ENCODE peak calls at places on chromosome 10, in five cellular contexts. One of them, this sample, is unnamed.

GRCh38 chr10:119350529-119351001 is 143.2 kb downstream of the GRK5 start:
- DNase-seq in IMR-90: peak; percentile 49
- DNase-seq in uterus: no peak
- DNase-seq in A549: no peak
- DNase-seq in ovary: no peak
- DNase-seq in this sample: no peak

GRCh38 chr10:103553743-103554487 is 60.4 kb downstream of the NEURL1 start:
- DNase-seq in uterus: no peak
- DNase-seq in ovary: no peak
- DNase-seq in A549: no peak
- DNase-seq in IMR-90: no peak
- DNase-seq in this sample: peak; percentile 38

GRCh38 chr10:63718006-63718405 is 196.8 kb downstream of the REEP3 start:
- DNase-seq in A549: no peak
- DNase-seq in IMR-90: no peak
- DNase-seq in ovary: no peak
- DNase-seq in uterus: no peak
- DNase-seq in this sample: no peak

GRCh38 chr10:58740620-58741369 is 228.1 kb downstream of the BICC1 start:
- DNase-seq in ovary: no peak
- DNase-seq in IMR-90: no peak
- DNase-seq in uterus: no peak
- DNase-seq in A549: no peak
- DNase-seq in this sample: no peak

GRCh38 chr10:124999433-125000365 is 57.8 kb downstream of the ZRANB1 start:
- DNase-seq in A549: no peak
- DNase-seq in IMR-90: peak; percentile 92
- DNase-seq in ovary: peak; percentile 82
- DNase-seq in uterus: peak; percentile 58
- DNase-seq in this sample: peak; percentile 60

GRCh38 chr10:86773486-86773885 is 17.1 kb downstream of the BMPR1A start:
- DNase-seq in A549: no peak
- DNase-seq in ovary: no peak
- DNase-seq in IMR-90: peak; percentile 71
- DNase-seq in uterus: no peak
- DNase-seq in this sample: no peak

GRCh38 chr10:73860050-73860491 is 14.3 kb downstream of the CAMK2G start:
- DNase-seq in IMR-90: no peak
- DNase-seq in A549: no peak
- DNase-seq in uterus: no peak
- DNase-seq in ovary: no peak
- DNase-seq in this sample: no peak

GRCh38 chr10:129949411-129950335 is 14.4 kb downstream of the EBF3 start:
- DNase-seq in uterus: peak; percentile 22
- DNase-seq in ovary: no peak
- DNase-seq in A549: no peak
- DNase-seq in IMR-90: peak; percentile 26
- DNase-seq in this sample: peak; percentile 59

GRCh38 chr10:63169624-63170023 is 36.5 kb downstream of the NRBF2 start:
- DNase-seq in IMR-90: no peak
- DNase-seq in uterus: no peak
- DNase-seq in ovary: no peak
- DNase-seq in A549: no peak
- DNase-seq in this sample: no peak

GRCh38 chr10:101817542-101818118 is 614 bp downstream of the OGA start:
- DNase-seq in uterus: peak; percentile 86
- DNase-seq in ovary: peak; percentile 89
- DNase-seq in IMR-90: peak; percentile 95
- DNase-seq in A549: peak; percentile 91
- DNase-seq in this sample: peak; percentile 93
- TF ChIP-seq POLR2A in uterus: peak; percentile 51
- TF ChIP-seq POLR2A in ovary: no peak
- TF ChIP-seq POLR2A in IMR-90: peak; percentile 37
- TF ChIP-seq POLR2A in A549: no peak
- TF ChIP-seq POLR2A in this sample: no peak

GRCh38 chr10:6201511-6201975 is 1.2 kb upstream of the PFKFB3 start:
- DNase-seq in A549: peak; percentile 73
- DNase-seq in ovary: peak; percentile 75
- DNase-seq in uterus: peak; percentile 57
- DNase-seq in IMR-90: peak; percentile 70
- DNase-seq in this sample: peak; percentile 95
- H3K27ac ChIP-seq in A549: peak overlapping the region; percentile 97
- H3K27ac ChIP-seq in ovary: peak overlapping the region; percentile 89
- H3K27ac ChIP-seq in uterus: peak overlapping the region; percentile 96
- H3K27ac ChIP-seq in IMR-90: peak overlapping the region; percentile 58
- H3K27ac ChIP-seq in this sample: no peak overlapping the region

DNA sequence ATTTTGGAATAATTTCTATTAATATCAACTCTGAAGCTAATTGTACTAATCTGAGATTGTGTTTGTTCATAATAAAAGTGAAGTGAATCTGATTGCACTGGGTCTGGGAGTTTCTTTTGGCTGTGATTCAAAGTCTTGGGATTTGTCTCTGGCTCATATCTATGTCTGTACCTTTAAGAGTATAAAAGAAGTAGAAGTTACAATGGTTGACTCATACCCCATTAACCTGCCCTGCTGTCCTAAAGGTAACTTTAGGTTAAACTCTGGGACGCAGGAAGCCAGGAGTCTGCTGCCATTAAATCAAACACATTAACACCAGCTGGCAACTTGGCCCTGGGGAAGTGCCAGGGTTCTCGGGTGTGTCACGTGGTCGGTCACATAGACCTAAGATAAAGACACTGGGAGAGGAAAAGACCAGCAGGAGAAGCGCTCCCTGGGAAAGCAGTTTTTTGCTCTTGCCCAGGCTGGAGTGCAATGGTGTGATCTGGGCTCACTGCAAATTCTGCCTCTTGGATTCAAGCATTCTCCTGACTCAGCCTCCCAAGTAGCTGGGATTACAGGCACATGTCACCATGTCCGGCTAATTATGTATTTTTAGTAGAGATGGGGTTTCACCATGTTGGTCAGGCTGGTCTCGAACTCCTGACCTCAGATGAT is 17.8 kb downstream of the SCD start:
- DNase-seq in uterus: peak; percentile 79
- DNase-seq in ovary: peak; percentile 84
- DNase-seq in IMR-90: peak; percentile 60
- DNase-seq in A549: peak; percentile 95
- DNase-seq in this sample: no peak
- TF ChIP-seq POLR2A in uterus: no peak
- TF ChIP-seq POLR2A in ovary: no peak
- TF ChIP-seq POLR2A in IMR-90: no peak
- TF ChIP-seq POLR2A in A549: no peak
- TF ChIP-seq POLR2A in this sample: no peak

GRCh38 chr10:14173391-14173705 is 157.4 kb downstream of the FRMD4A start:
- DNase-seq in uterus: no peak
- DNase-seq in A549: no peak
- DNase-seq in ovary: no peak
- DNase-seq in IMR-90: peak; percentile 35
- DNase-seq in this sample: no peak
- H3K27ac ChIP-seq in uterus: no peak overlapping the region
- H3K27ac ChIP-seq in A549: no peak overlapping the region
- H3K27ac ChIP-seq in ovary: no peak overlapping the region
- H3K27ac ChIP-seq in IMR-90: peak overlapping the region; percentile 46
- H3K27ac ChIP-seq in this sample: no peak overlapping the region

GRCh38 chr10:79249156-79250121 is 97.8 kb upstream of the PPIF start:
- DNase-seq in IMR-90: no peak
- DNase-seq in ovary: no peak
- DNase-seq in A549: no peak
- DNase-seq in uterus: no peak
- DNase-seq in this sample: no peak
- TF ChIP-seq POLR2A in IMR-90: no peak
- TF ChIP-seq POLR2A in ovary: no peak
- TF ChIP-seq POLR2A in A549: no peak
- TF ChIP-seq POLR2A in uterus: no peak
- TF ChIP-seq POLR2A in this sample: no peak

DNA sequence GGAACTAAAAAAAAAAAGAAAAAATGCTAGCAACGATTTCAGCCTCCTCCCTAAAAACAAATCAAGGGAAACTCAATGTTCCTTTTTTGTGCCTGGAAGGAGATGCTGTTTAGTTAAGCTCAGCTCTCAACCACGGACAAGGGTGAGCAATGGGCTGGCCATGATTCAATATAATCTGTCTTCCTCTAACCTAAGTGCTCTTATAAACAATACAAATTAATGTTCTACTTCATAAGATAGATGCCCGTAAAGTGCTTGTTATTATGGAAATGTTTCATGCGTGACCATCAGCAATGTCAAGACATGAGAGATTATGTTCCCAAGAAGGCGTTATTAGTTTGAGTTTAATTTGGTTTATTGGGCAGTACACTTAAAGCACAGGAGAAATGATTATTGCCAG is 320.3 kb downstream of the SFMBT2 start:
- DNase-seq in uterus: no peak
- DNase-seq in ovary: no peak
- DNase-seq in A549: no peak
- DNase-seq in IMR-90: peak; percentile 51
- DNase-seq in this sample: no peak
- H3K27ac ChIP-seq in uterus: peak overlapping the region; percentile 44
- H3K27ac ChIP-seq in ovary: no peak overlapping the region
- H3K27ac ChIP-seq in A549: no peak overlapping the region
- H3K27ac ChIP-seq in IMR-90: no peak overlapping the region
- H3K27ac ChIP-seq in this sample: no peak overlapping the region

GRCh38 chr10:59905066-59905734 is 1.2 kb downstream of the CCDC6 start:
- DNase-seq in A549: no peak
- DNase-seq in IMR-90: peak; percentile 16
- DNase-seq in ovary: peak; percentile 51
- DNase-seq in uterus: peak; percentile 47
- DNase-seq in this sample: peak; percentile 86
- TF ChIP-seq POLR2A in A549: no peak
- TF ChIP-seq POLR2A in IMR-90: no peak
- TF ChIP-seq POLR2A in ovary: no peak
- TF ChIP-seq POLR2A in uterus: no peak
- TF ChIP-seq POLR2A in this sample: no peak

DNA sequence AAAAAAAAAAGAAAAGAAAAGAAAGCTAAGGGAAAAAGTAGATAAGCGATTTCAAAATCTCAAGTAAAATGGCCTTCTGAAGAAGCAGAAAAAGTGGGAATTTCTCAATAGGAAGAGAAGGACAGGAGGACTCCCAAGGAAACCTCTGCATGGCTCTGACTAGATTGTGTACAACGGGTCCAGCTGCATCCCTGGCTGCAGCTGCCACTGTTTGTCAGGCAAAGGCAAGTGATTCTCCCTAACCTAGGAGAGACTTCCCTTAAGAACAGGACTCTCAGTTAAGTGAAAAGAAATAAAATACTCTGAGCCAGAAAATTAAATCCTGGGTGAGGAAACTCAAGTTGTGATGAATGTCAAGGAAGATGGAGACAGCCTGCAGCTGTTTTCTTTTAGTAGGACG is 298.6 kb upstream of the KIAA1217 start:
- DNase-seq in IMR-90: no peak
- DNase-seq in A549: no peak
- DNase-seq in uterus: no peak
- DNase-seq in ovary: no peak
- DNase-seq in this sample: no peak
- H3K27ac ChIP-seq in IMR-90: no peak overlapping the region
- H3K27ac ChIP-seq in A549: no peak overlapping the region
- H3K27ac ChIP-seq in uterus: no peak overlapping the region
- H3K27ac ChIP-seq in ovary: no peak overlapping the region
- H3K27ac ChIP-seq in this sample: no peak overlapping the region

GRCh38 chr10:116646502-116646901 is 25.7 kb downstream of the PNLIPRP2 start:
- DNase-seq in A549: no peak
- DNase-seq in IMR-90: no peak
- DNase-seq in uterus: no peak
- DNase-seq in ovary: no peak
- DNase-seq in this sample: no peak
- TF ChIP-seq POLR2A in A549: no peak
- TF ChIP-seq POLR2A in IMR-90: no peak
- TF ChIP-seq POLR2A in uterus: no peak
- TF ChIP-seq POLR2A in ovary: no peak
- TF ChIP-seq POLR2A in this sample: no peak

This sample was measured in spleen.